ENCODE peak calls at places on chromosomes 1 and 21, in eight cellular contexts. One of them, this sample, is unnamed.

GRCh38 chr1:31224102-31224501 is 15.6 kb downstream of the NKAIN1 start:
- DNase-seq in AG04450: no peak
- DNase-seq in thoracic aorta: no peak
- DNase-seq in adrenal gland: no peak
- DNase-seq in suprapubic skin: no peak
- DNase-seq in lower lobe of right lung: no peak
- DNase-seq in brain microvascular endothelial cell: no peak
- DNase-seq in astrocyte: no peak
- DNase-seq in this sample: no peak

GRCh38 chr1:61301824-61302652 is 219.7 kb downstream of the NFIA start:
- DNase-seq in AG04450: peak
- DNase-seq in brain microvascular endothelial cell: peak
- DNase-seq in lower lobe of right lung: no peak
- DNase-seq in suprapubic skin: no peak
- DNase-seq in thoracic aorta: no peak
- DNase-seq in astrocyte: no peak
- DNase-seq in adrenal gland: no peak
- DNase-seq in this sample: no peak

GRCh38 chr1:53077599-53077965 is 15.6 kb downstream of the PODN start:
- DNase-seq in suprapubic skin: peak
- DNase-seq in adrenal gland: no peak
- DNase-seq in lower lobe of right lung: peak
- DNase-seq in astrocyte: no peak
- DNase-seq in thoracic aorta: no peak
- DNase-seq in brain microvascular endothelial cell: no peak
- DNase-seq in AG04450: no peak
- DNase-seq in this sample: peak

GRCh38 chr1:213986020-213986924 is 1.5 kb upstream of the PROX1 start:
- DNase-seq in lower lobe of right lung: no peak
- DNase-seq in adrenal gland: no peak
- DNase-seq in thoracic aorta: no peak
- DNase-seq in brain microvascular endothelial cell: no peak
- DNase-seq in suprapubic skin: no peak
- DNase-seq in astrocyte: no peak
- DNase-seq in AG04450: no peak
- DNase-seq in this sample: no peak

GRCh38 chr1:52674497-52675384 is 23.4 kb downstream of the COA7 start:
- DNase-seq in suprapubic skin: no peak
- DNase-seq in thoracic aorta: no peak
- DNase-seq in brain microvascular endothelial cell: peak
- DNase-seq in astrocyte: peak
- DNase-seq in adrenal gland: no peak
- DNase-seq in lower lobe of right lung: no peak
- DNase-seq in AG04450: no peak
- DNase-seq in this sample: no peak

GRCh38 chr21:36388076-36388475 is 2.9 kb downstream of the CHAF1B start:
- DNase-seq in adrenal gland: no peak
- DNase-seq in astrocyte: no peak
- DNase-seq in lower lobe of right lung: no peak
- DNase-seq in suprapubic skin: no peak
- DNase-seq in AG04450: no peak
- DNase-seq in thoracic aorta: no peak
- DNase-seq in brain microvascular endothelial cell: no peak
- DNase-seq in this sample: no peak

GRCh38 chr21:34885125-34885524 is 164.0 kb downstream of the RUNX1 start:
- DNase-seq in adrenal gland: no peak
- DNase-seq in brain microvascular endothelial cell: no peak
- DNase-seq in suprapubic skin: no peak
- DNase-seq in AG04450: no peak
- DNase-seq in astrocyte: no peak
- DNase-seq in lower lobe of right lung: no peak
- DNase-seq in thoracic aorta: no peak
- DNase-seq in this sample: no peak

GRCh38 chr1:97144527-97144926 is 422.9 kb downstream of the PTBP2 start:
- DNase-seq in suprapubic skin: no peak
- DNase-seq in thoracic aorta: no peak
- DNase-seq in adrenal gland: no peak
- DNase-seq in brain microvascular endothelial cell: peak
- DNase-seq in astrocyte: peak
- DNase-seq in AG04450: no peak
- DNase-seq in lower lobe of right lung: no peak
- DNase-seq in this sample: no peak

GRCh38 chr1:85372683-85373446 is 92.1 kb downstream of the DDAH1 start:
- DNase-seq in astrocyte: peak
- DNase-seq in thoracic aorta: no peak
- DNase-seq in adrenal gland: peak
- DNase-seq in lower lobe of right lung: no peak
- DNase-seq in suprapubic skin: no peak
- DNase-seq in brain microvascular endothelial cell: peak
- DNase-seq in AG04450: peak
- DNase-seq in this sample: no peak

GRCh38 chr21:42645211-42646075 is 8.0 kb upstream of the PDE9A start:
- DNase-seq in AG04450: no peak
- DNase-seq in lower lobe of right lung: no peak
- DNase-seq in brain microvascular endothelial cell: no peak
- DNase-seq in thoracic aorta: no peak
- DNase-seq in suprapubic skin: no peak
- DNase-seq in astrocyte: no peak
- DNase-seq in adrenal gland: no peak
- DNase-seq in this sample: no peak

GRCh38 chr1:25765152-25765909 is 34.7 kb upstream of the SELENON start:
- DNase-seq in thoracic aorta: no peak
- DNase-seq in suprapubic skin: no peak
- DNase-seq in lower lobe of right lung: no peak
- DNase-seq in adrenal gland: no peak
- DNase-seq in brain microvascular endothelial cell: no peak
- DNase-seq in astrocyte: no peak
- DNase-seq in AG04450: no peak
- DNase-seq in this sample: no peak

GRCh38 chr1:108080448-108080847 is 115.5 kb upstream of the VAV3 start:
- DNase-seq in lower lobe of right lung: no peak
- DNase-seq in brain microvascular endothelial cell: no peak
- DNase-seq in suprapubic skin: no peak
- DNase-seq in astrocyte: no peak
- DNase-seq in AG04450: no peak
- DNase-seq in thoracic aorta: no peak
- DNase-seq in adrenal gland: no peak
- DNase-seq in this sample: no peak

GRCh38 chr1:244296447-244296846 is 155.3 kb downstream of the ADSS2 start:
- DNase-seq in suprapubic skin: peak
- DNase-seq in thoracic aorta: no peak
- DNase-seq in AG04450: no peak
- DNase-seq in adrenal gland: peak
- DNase-seq in astrocyte: no peak
- DNase-seq in brain microvascular endothelial cell: no peak
- DNase-seq in lower lobe of right lung: no peak
- DNase-seq in this sample: no peak

GRCh38 chr1:25657121-25657521 is 40.5 kb downstream of the MAN1C1 start:
- DNase-seq in astrocyte: no peak
- DNase-seq in lower lobe of right lung: no peak
- DNase-seq in suprapubic skin: no peak
- DNase-seq in brain microvascular endothelial cell: no peak
- DNase-seq in adrenal gland: peak
- DNase-seq in AG04450: no peak
- DNase-seq in thoracic aorta: no peak
- DNase-seq in this sample: no peak

GRCh38 chr21:39908265-39908923 is 41.2 kb downstream of the PCP4 start:
- DNase-seq in astrocyte: no peak
- DNase-seq in adrenal gland: no peak
- DNase-seq in lower lobe of right lung: no peak
- DNase-seq in AG04450: no peak
- DNase-seq in suprapubic skin: no peak
- DNase-seq in thoracic aorta: no peak
- DNase-seq in brain microvascular endothelial cell: no peak
- DNase-seq in this sample: no peak

DNA sequence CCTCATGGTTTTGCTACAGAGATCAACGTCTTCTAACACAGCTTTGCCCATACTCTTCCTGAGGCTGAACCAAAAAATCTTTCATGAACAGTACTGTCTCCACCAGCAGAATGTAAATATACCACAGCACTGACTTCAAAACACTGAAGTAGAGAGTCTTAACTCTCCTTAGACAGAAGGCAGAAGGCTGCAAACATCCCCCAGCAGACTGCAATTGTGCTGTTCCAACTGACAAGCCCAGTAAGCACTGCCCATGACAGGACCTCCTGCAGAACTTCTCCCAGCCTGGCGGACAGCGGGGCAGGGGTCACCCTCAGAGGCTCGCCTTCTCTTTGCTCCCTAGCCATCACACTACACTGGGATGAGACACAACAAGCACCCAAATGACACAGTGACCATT is 218.7 kb downstream of the RERE start:
- DNase-seq in suprapubic skin: no peak
- DNase-seq in lower lobe of right lung: no peak
- DNase-seq in brain microvascular endothelial cell: no peak
- DNase-seq in adrenal gland: no peak
- DNase-seq in thoracic aorta: no peak
- DNase-seq in AG04450: no peak
- DNase-seq in astrocyte: peak
- DNase-seq in this sample: no peak
- H3K27ac ChIP-seq in suprapubic skin: no peak
- H3K27ac ChIP-seq in lower lobe of right lung: peak
- H3K27ac ChIP-seq in brain microvascular endothelial cell: no peak
- H3K27ac ChIP-seq in adrenal gland: no peak
- H3K27ac ChIP-seq in thoracic aorta: peak
- H3K27ac ChIP-seq in AG04450: peak
- H3K27ac ChIP-seq in astrocyte: no peak
- H3K27ac ChIP-seq in this sample: peak

DNA sequence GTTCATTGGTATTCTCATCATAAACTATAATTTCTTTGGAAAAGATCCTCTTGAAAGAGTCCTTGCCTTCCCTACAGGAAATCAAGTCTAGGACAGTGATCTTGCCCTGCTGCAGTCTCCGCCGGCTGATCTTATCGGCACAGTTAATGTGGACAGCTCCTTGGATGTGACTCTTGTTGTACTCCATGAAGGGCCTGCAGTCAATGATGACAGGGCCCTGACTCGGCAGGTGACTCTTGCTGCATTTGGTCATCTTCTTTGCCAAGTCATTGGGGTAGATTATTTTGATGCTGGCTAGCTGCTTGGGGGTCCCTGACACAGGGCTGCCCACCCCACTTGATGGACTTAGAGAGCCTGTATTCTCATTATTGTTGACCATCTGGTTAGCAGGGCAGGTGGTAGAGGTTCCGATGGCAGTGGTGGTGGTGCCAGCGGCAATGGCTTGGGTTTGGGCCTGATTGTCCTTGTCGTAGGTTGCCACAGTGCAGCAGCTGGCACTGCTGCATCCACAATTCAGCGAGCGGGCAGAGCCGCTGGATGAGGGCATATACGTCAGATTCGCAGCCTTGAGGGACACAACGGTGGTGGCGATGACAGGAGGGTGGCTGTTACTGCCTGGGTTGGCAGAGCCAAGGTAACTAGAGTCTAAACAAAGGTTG is 2.7 kb downstream of the DUSP10 start:
- DNase-seq in astrocyte: no peak
- DNase-seq in suprapubic skin: no peak
- DNase-seq in brain microvascular endothelial cell: no peak
- DNase-seq in adrenal gland: no peak
- DNase-seq in lower lobe of right lung: no peak
- DNase-seq in AG04450: no peak
- DNase-seq in thoracic aorta: no peak
- DNase-seq in this sample: no peak
- H3K4me3 ChIP-seq in astrocyte: peak
- H3K4me3 ChIP-seq in suprapubic skin: no peak
- H3K4me3 ChIP-seq in brain microvascular endothelial cell: no peak
- H3K4me3 ChIP-seq in adrenal gland: no peak
- H3K4me3 ChIP-seq in lower lobe of right lung: no peak
- H3K4me3 ChIP-seq in AG04450: peak
- H3K4me3 ChIP-seq in thoracic aorta: no peak
- H3K4me3 ChIP-seq in this sample: no peak

DNA sequence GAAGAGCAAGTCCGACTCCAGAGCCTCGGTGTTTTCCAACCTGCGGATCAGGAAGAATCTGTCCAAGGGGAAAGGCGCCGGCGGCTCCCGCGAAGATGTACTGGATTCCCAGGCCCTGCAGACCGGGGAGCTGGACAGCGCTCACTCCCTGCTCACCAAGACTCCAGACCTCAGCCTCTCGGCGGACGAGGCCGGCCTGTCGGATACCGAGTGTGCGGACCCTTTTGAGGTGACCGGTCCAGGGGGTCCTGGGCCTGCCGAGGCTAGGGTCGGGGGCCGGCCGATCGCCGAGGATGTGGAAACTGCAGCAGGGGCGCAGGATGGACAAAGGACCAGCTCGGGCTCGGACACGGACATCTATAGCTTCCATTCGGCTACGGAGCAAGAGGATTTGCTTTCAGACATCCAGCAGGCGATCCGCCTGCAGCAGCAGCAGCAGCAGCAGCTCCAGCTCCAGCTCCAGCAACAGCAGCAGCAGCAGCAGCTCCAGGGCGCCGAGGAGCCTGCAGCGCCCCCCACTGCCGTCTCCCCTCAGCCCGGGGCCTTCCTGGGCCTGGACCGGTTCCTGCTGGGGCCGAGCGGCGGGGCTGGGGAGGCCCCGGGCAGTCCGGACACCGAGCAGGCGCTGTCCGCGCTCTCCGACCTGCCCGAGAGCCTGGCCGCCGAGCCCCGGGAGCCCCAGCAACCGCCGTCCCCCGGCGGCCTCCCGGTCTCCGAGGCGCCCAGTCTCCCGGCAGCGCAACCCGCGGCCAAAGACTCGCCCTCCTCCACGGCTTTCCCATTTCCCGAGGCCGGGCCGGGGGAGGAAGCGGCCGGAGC is 827 bp downstream of the FMN2 start:
- DNase-seq in thoracic aorta: no peak
- DNase-seq in AG04450: peak
- DNase-seq in astrocyte: peak
- DNase-seq in brain microvascular endothelial cell: peak
- DNase-seq in suprapubic skin: no peak
- DNase-seq in adrenal gland: peak
- DNase-seq in lower lobe of right lung: no peak
- DNase-seq in this sample: no peak
- TF ChIP-seq CTCF in thoracic aorta: no peak
- TF ChIP-seq CTCF in AG04450: peak
- TF ChIP-seq CTCF in astrocyte: peak
- TF ChIP-seq CTCF in brain microvascular endothelial cell: peak
- TF ChIP-seq CTCF in suprapubic skin: no peak
- TF ChIP-seq CTCF in adrenal gland: no peak
- TF ChIP-seq CTCF in lower lobe of right lung: peak
- TF ChIP-seq CTCF in this sample: no peak

DNA sequence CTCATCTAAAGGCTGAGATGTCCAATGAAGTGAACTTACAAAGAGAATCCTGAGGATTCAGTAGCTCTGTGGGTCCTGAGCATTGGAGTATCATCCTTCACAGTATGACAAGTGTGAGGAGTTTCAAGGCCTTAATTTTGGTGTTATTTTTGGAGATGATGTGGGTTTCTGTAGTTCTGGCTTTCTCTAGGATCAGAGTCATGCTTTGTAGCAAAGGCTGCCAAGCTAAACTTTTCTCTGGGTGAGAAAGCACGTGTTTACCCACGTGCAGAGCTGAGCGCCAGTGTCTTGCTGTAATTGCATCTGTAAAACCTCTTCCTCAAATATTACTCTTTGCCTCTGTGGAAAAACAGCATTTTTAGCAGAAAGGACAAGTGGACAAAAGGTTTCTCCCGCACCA is 387.8 kb upstream of the LYPLAL1 start:
- DNase-seq in suprapubic skin: no peak
- DNase-seq in astrocyte: peak
- DNase-seq in lower lobe of right lung: no peak
- DNase-seq in AG04450: no peak
- DNase-seq in thoracic aorta: peak
- DNase-seq in adrenal gland: peak
- DNase-seq in brain microvascular endothelial cell: peak
- DNase-seq in this sample: no peak
- H3K27ac ChIP-seq in suprapubic skin: no peak
- H3K27ac ChIP-seq in astrocyte: no peak
- H3K27ac ChIP-seq in lower lobe of right lung: no peak
- H3K27ac ChIP-seq in AG04450: no peak
- H3K27ac ChIP-seq in thoracic aorta: no peak
- H3K27ac ChIP-seq in adrenal gland: no peak
- H3K27ac ChIP-seq in brain microvascular endothelial cell: no peak
- H3K27ac ChIP-seq in this sample: no peak

GRCh38 chr1:8134546-8135235 is 108.6 kb upstream of the ERRFI1 start:
- DNase-seq in suprapubic skin: no peak
- DNase-seq in astrocyte: peak
- DNase-seq in brain microvascular endothelial cell: peak
- DNase-seq in lower lobe of right lung: no peak
- DNase-seq in adrenal gland: no peak
- DNase-seq in thoracic aorta: no peak
- DNase-seq in AG04450: no peak
- DNase-seq in this sample: no peak
- H3K4me3 ChIP-seq in suprapubic skin: no peak
- H3K4me3 ChIP-seq in astrocyte: peak
- H3K4me3 ChIP-seq in brain microvascular endothelial cell: peak
- H3K4me3 ChIP-seq in lower lobe of right lung: no peak
- H3K4me3 ChIP-seq in adrenal gland: no peak
- H3K4me3 ChIP-seq in thoracic aorta: peak
- H3K4me3 ChIP-seq in AG04450: no peak
- H3K4me3 ChIP-seq in this sample: no peak

This sample was measured in left lung.